ENCODE peak calls at places on chromosomes 11 and 22, in nine cellular contexts. O, T, M, Z, X, D, W, A and P are unnamed samples.

GRCh38 chr22:41022470-41023298 is 69.7 kb upstream of the EP300 start:
- DNase-seq in Z (peak; percentile 89), M (peak; percentile 94), D (peak; percentile 52), W (peak; percentile 97), O (peak; percentile 94), T (peak; percentile 93), A (peak; percentile 79), X (peak; percentile 98), P (peak; percentile 67)

GRCh38 chr11:46876471-46876870 is 30.4 kb upstream of the CKAP5 start:
- DNase-seq in X (peak; percentile 47), Z (no peak), O (no peak), T (no peak), W (no peak), A (no peak), M (no peak), D (no peak), P (no peak)

GRCh38 chr11:110798231-110798630 is 86.0 kb upstream of the ARHGAP20 start:
- DNase-seq in W (no peak), X (no peak), T (no peak), O (no peak), M (no peak), Z (no peak), D (no peak), A (no peak), P (no peak)

GRCh38 chr11:17244046-17244445 is 32.5 kb upstream of the NUCB2 start:
- DNase-seq in M (no peak), W (no peak), X (no peak), T (no peak), Z (no peak), A (no peak), O (no peak), D (no peak), P (no peak)

GRCh38 chr11:85821636-85822035 is 10.7 kb upstream of the SYTL2 start:
- DNase-seq in X (no peak), W (no peak), D (no peak), T (no peak), O (no peak), M (peak; percentile 57), Z (no peak), A (no peak), P (no peak)

GRCh38 chr22:24390576-24390975 is 36.8 kb upstream of the ADORA2A start:
- DNase-seq in O (peak; percentile 67), W (no peak), D (no peak), T (no peak), Z (peak; percentile 42), A (no peak), M (no peak), X (no peak), P (no peak)

GRCh38 chr22:30752771-30753170 is 58.1 kb downstream of the OSBP2 start:
- DNase-seq in W (no peak), T (no peak), O (no peak), X (no peak), Z (no peak), A (no peak), D (no peak), M (no peak), P (no peak)

GRCh38 chr22:37768273-37768672 is 39.5 kb upstream of the GCAT start:
- DNase-seq in A (no peak), M (no peak), D (no peak), X (no peak), Z (no peak), O (no peak), W (no peak), T (no peak), P (no peak)

GRCh38 chr11:89463381-89463780 is 27.8 kb downstream of the NOX4 start:
- DNase-seq in D (no peak), M (no peak), X (no peak), O (no peak), T (no peak), Z (no peak), A (no peak), W (no peak), P (no peak)

GRCh38 chr11:126564588-126564987 is 209.1 kb downstream of the ST3GAL4 start:
- DNase-seq in Z (no peak), O (no peak), M (no peak), T (peak; percentile 72), A (no peak), D (no peak), X (no peak), W (no peak), P (no peak)

GRCh38 chr11:76752321-76753175 is 30.6 kb upstream of the TSKU start:
- DNase-seq in A (no peak), T (no peak), X (peak; percentile 82), D (no peak), O (peak; percentile 77), M (peak; percentile 71), W (peak; percentile 78), Z (peak; percentile 89), P (peak; percentile 35)

GRCh38 chr22:41828516-41828915 is 4.4 kb upstream of the SREBF2 start:
- DNase-seq in T (no peak), W (no peak), X (no peak), O (no peak), A (no peak), Z (no peak), M (peak; percentile 34), D (no peak), P (no peak)

GRCh38 chr11:22536036-22536435 is 89.6 kb downstream of the FANCF start:
- DNase-seq in X (no peak), O (no peak), Z (no peak), D (no peak), M (no peak), T (no peak), A (no peak), W (no peak), P (peak; percentile 16)

GRCh38 chr22:31394326-31394725 is 5.1 kb upstream of the DRG1 start:
- DNase-seq in A (no peak), D (no peak), T (no peak), X (no peak), M (no peak), O (no peak), W (no peak), Z (no peak), P (no peak)

GRCh38 chr11:12692238-12693074 is 18.2 kb downstream of the TEAD1 start:
- DNase-seq in W (peak; percentile 91), T (no peak), O (peak; percentile 84), A (peak; percentile 94), D (peak; percentile 75), Z (peak; percentile 82), M (peak; percentile 93), X (peak; percentile 82), P (peak; percentile 52)
- H3K27ac ChIP-seq in W (peak overlapping the region; percentile 97), T (no peak overlapping the region), O (peak overlapping the region; percentile 89), A (peak overlapping the region; percentile 94), D (peak overlapping the region; percentile 92), Z (peak overlapping the region; percentile 82), M (peak overlapping the region; percentile 88), X (peak overlapping the region; percentile 82), P (peak overlapping the region; percentile 97)

DNA sequence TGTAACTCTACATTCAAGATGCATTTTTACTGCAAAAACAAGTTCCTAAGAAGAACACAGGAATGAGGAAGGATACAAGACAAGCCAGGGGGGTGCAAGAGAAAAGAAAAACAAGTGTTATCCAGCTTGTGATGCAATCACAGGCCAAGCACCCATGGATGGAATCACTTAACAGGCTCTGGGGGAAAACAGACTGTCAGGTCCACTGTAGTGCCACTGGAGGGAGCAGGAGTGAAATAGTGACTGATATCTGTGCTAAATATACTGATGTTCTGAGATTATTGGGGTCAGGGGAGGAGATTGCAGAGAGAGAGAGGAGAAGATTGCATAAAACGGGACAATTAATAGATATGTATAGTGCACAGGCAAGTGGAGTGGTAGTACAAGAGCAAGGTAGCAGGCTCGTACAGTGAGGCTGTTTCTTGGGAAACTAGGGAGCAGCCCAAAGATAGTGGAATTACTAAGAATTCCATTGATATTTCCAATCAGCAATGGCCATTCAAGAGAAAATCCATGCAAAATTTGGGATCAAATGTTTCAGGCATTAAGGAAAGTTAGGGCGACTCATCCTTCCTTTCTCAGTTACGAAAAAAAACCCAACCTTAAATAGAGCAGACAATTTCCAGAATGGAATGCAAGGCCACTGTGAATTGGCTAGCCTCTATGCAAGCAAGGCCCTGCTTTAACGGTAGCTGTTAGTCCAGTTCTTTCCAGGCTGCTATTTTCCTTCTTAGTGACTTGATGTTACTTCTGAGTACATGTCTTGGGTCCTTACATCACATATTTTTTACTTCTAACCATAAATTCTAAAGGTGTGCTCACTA is 52.2 kb upstream of the CEP126 start:
- DNase-seq in O (no peak), A (peak; percentile 76), W (peak; percentile 77), M (no peak), D (peak; percentile 44), Z (no peak), T (peak; percentile 50), X (no peak), P (peak; percentile 62)
- TF ChIP-seq CTCF in O (no peak), A (peak; percentile 81), W (peak; percentile 60), M (peak; percentile 22), D (peak; percentile 47), Z (peak; percentile 18), T (peak; percentile 73), X (peak; percentile 41), P (no peak)

GRCh38 chr11:112745958-112746357 is 215.3 kb upstream of the NCAM1 start:
- DNase-seq in X (no peak), M (no peak), T (no peak), W (no peak), Z (no peak), A (no peak), D (no peak), O (no peak), P (no peak)
- H3K27ac ChIP-seq in X (no peak overlapping the region), M (no peak overlapping the region), T (no peak overlapping the region), W (no peak overlapping the region), Z (no peak overlapping the region), A (no peak overlapping the region), D (no peak overlapping the region), O (no peak overlapping the region), P (no peak overlapping the region)

GRCh38 chr11:112780351-112781043 is 180.7 kb upstream of the NCAM1 start:
- DNase-seq in M (no peak), Z (no peak), D (no peak), T (no peak), A (no peak), W (peak; percentile 72), O (peak; percentile 63), X (no peak), P (peak; percentile 76)
- TF ChIP-seq CTCF in M (no peak), Z (no peak), D (no peak), T (no peak), A (no peak), W (no peak), O (no peak), X (no peak), P (no peak)

DNA sequence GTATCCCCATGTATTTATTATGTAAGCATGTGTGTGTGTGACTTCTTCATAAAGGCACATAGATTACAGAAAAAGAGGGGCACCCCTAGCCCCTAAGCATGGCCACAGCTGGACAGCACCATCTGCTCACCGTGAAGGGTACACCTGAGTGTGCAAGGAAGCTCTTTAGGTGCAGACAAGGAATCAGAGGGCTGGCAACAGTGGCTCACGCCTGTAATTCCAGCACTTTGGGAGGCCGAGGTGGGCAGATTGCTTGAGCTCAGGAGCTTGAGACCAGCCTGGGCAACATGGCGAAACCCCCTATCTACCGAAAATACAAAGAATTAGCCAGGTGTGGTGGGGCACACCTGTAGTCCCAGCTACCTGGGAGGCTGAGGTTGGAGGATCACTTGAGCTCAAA is 56.3 kb downstream of the DGCR2 start:
- DNase-seq in M (no peak), A (no peak), D (no peak), Z (no peak), O (no peak), X (no peak), W (no peak), T (no peak), P (no peak)
- H3K27ac ChIP-seq in M (no peak overlapping the region), A (no peak overlapping the region), D (no peak overlapping the region), Z (no peak overlapping the region), O (no peak overlapping the region), X (no peak overlapping the region), W (no peak overlapping the region), T (no peak overlapping the region), P (peak overlapping the region; percentile 95)